ENCODE peak calls at places on chromosome 10, in five cellular contexts. W is A549, L is GM12878, R is HepG2, H is K562. J is an unnamed sample.

GRCh38 chr10:60536529-60537114 is 146.9 kb upstream of the ANK3 start:
- DNase-seq in L (no peak), R (no peak), H (no peak), W (no peak), J (no peak)

GRCh38 chr10:34297551-34298370 is 517.3 kb downstream of the PARD3 start:
- DNase-seq in W (no peak), L (no peak), H (no peak), R (peak), J (no peak)

GRCh38 chr10:108132303-108132702 is 967.8 kb upstream of the SORCS1 start:
- DNase-seq in H (no peak), R (no peak), W (no peak), L (no peak), J (no peak)

GRCh38 chr10:14386202-14386593 is 55.5 kb upstream of the FRMD4A start:
- DNase-seq in R (no peak), H (no peak), W (no peak), L (no peak), J (peak)

GRCh38 chr10:103513383-103514060 is 20.0 kb downstream of the NEURL1 start:
- DNase-seq in W (no peak), R (no peak), L (no peak), H (peak), J (no peak)

GRCh38 chr10:10193848-10194247 is 823.8 kb upstream of the CELF2 start:
- DNase-seq in H (no peak), W (no peak), L (no peak), R (no peak), J (no peak)

GRCh38 chr10:44051584-44052385 is 333.1 kb downstream of the CXCL12 start:
- DNase-seq in R (peak), H (no peak), W (no peak), L (no peak), J (no peak)

GRCh38 chr10:71623098-71623985 is 96.2 kb downstream of the C10orf105 start:
- DNase-seq in W (peak), R (no peak), H (peak), L (no peak), J (no peak)

GRCh38 chr10:86657396-86658011 is 3.2 kb downstream of the OPN4 start:
- DNase-seq in R (no peak), L (no peak), W (no peak), H (no peak), J (no peak)

GRCh38 chr10:101189461-101190401 is 39.5 kb downstream of the LBX1 start:
- DNase-seq in H (no peak), R (no peak), L (no peak), W (no peak), J (peak)

GRCh38 chr10:114023198-114023597 is 20.5 kb upstream of the ADRB1 start:
- DNase-seq in R (no peak), L (no peak), W (no peak), H (no peak), J (no peak)

GRCh38 chr10:123928427-123928826 is 36.8 kb upstream of the CPXM2 start:
- DNase-seq in R (no peak), L (no peak), W (no peak), H (no peak), J (no peak)

GRCh38 chr10:123926401-123927264 is 35.0 kb upstream of the CPXM2 start:
- DNase-seq in R (no peak), L (peak), H (peak), W (peak), J (no peak)

GRCh38 chr10:123934846-123935245 is 43.2 kb upstream of the CPXM2 start:
- DNase-seq in R (no peak), L (no peak), H (no peak), W (no peak), J (no peak)

GRCh38 chr10:123929791-123930190 is 38.2 kb upstream of the CPXM2 start:
- DNase-seq in H (no peak), R (no peak), L (no peak), W (no peak), J (no peak)

GRCh38 chr10:123930340-123931001 is 38.9 kb upstream of the CPXM2 start:
- DNase-seq in W (no peak), R (no peak), L (no peak), H (no peak), J (no peak)
- TF ChIP-seq HDAC2 in W (no peak), R (no peak), L (no peak), H (no peak), J (no peak)

GRCh38 chr10:51113007-51113406 is 38.7 kb downstream of the PRKG1 start:
- DNase-seq in L (no peak), H (no peak), R (no peak), W (no peak), J (no peak)

GRCh38 chr10:51117794-51118193 is 43.5 kb downstream of the PRKG1 start:
- DNase-seq in L (no peak), W (no peak), R (no peak), H (no peak), J (no peak)

GRCh38 chr10:51117053-51117660 is 42.9 kb downstream of the PRKG1 start:
- DNase-seq in W (no peak), H (no peak), R (no peak), L (no peak), J (no peak)
- TF ChIP-seq HDAC2 in W (no peak), H (no peak), R (no peak), L (no peak), J (no peak)

DNA sequence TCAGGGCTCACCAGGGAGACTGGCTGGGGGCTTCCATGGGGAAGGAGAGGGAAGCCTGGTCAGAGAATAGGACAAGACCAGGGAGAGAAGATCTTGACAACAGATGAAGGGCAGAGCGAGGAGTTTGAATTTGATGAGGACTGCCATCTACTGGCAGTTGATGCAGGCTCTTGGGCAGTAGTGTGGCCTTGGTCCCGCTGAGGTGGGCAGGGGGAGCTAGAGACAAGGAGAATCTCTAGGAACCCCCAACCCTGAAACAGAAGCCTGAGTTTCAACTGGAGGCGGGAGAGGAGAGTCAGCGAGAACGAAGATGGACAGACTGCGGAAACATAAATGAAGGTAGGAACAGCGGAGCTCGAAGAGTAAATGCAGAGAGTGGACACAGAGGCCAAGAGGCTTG is 81.0 kb downstream of the PPP1R3C start:
- DNase-seq in L (no peak), R (peak), H (peak), W (peak), J (peak)
- TF ChIP-seq HDAC2 in L (no peak), R (no peak), H (no peak), W (no peak), J (no peak)

DNA sequence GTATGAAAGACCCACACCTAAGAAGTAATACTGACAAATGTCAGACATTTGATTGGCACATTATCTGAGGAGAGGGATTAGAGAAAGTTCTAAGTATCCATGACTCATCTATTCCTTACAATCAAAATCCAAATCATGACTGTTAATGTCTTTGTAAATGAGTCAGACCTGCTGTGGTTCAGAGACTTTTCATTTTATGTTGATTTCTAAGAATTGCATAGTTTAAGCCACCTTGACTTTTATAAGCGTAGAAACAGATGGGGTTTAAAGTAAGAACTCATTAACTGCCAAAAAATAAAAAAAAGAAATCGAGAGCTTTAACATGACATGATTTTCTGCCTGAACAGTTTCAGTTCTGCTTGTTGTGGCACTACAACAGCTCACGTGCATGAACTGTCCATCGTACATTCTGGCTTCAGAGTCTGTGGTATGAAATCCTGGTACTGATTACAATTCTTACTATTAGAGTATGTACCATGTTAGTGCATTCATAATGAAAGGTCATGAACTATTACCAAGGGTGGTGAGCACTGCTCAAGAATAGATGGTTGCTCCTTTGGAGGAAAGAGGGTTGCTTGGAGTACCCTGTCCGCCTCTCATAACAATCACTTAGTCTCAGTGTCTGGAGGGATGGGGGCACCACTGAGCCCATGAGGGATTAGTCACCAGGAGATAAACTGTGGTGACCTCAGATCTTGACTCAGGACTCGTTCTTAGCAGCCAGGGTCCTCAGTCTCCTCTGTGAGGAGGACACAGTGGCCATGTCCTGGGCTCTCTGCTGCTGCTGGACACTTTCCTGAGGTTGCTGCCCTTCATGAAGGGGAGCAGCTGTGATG is 42.2 kb downstream of the ACSM6 start:
- DNase-seq in W (no peak), R (no peak), H (no peak), L (peak), J (no peak)
- TF ChIP-seq HDAC2 in W (no peak), R (no peak), H (no peak), L (no peak), J (no peak)

GRCh38 chr10:85510682-85511081 is 855.9 kb downstream of the GRID1 start:
- DNase-seq in L (no peak), H (no peak), R (no peak), W (no peak), J (no peak)
- TF ChIP-seq HDAC2 in L (no peak), H (no peak), R (no peak), W (no peak), J (no peak)